ENCODE peak calls at places on chromosome 1, in five cellular contexts. R, I, M, L and K are unnamed samples. For H3K4me1, the result is how much of the 10 kb centered on the place peaks cover.

GRCh38 chr1:18397636-18398035 is 83.1 kb upstream of the KLHDC7A start:
- DNase-seq in R (no peak), I (no peak), M (no peak), L (no peak), K (no peak)

GRCh38 chr1:9494936-9495758 is 44.1 kb upstream of the SLC25A33 start:
- DNase-seq in R (peak), I (peak), L (peak), M (peak), K (peak)

GRCh38 chr1:219757890-219758289 is 145.0 kb upstream of the ZC3H11B start:
- DNase-seq in R (no peak), L (no peak), M (no peak), I (no peak), K (no peak)

GRCh38 chr1:193115629-193116227 is 6.1 kb upstream of the CDC73 start:
- DNase-seq in L (no peak), M (peak), I (peak), R (no peak), K (peak)

GRCh38 chr1:96688737-96689136 is 32.8 kb upstream of the PTBP2 start:
- DNase-seq in M (no peak), L (peak), R (peak), I (peak), K (no peak)

GRCh38 chr1:175364424-175365076 is 172.0 kb upstream of the KIAA0040 start:
- DNase-seq in M (no peak), I (no peak), R (no peak), L (no peak), K (no peak)

GRCh38 chr1:219041141-219041540 is 132.5 kb upstream of the LYPLAL1 start:
- DNase-seq in L (no peak), M (peak), R (no peak), I (no peak), K (peak)

GRCh38 chr1:172554915-172555314 is 22.0 kb downstream of the SUCO start:
- DNase-seq in I (no peak), L (no peak), R (no peak), M (no peak), K (no peak)

GRCh38 chr1:168469690-168470089 is 74.1 kb downstream of the XCL2 start:
- DNase-seq in L (no peak), M (peak), R (no peak), I (peak), K (peak)

GRCh38 chr1:16718908-16719533 is 21.3 kb upstream of the RNU1-4 start:
- DNase-seq in L (peak), M (no peak), R (no peak), I (no peak), K (no peak)

GRCh38 chr1:205822397-205822796 is 9.4 kb upstream of the SLC41A1 start:
- DNase-seq in I (no peak), M (no peak), L (no peak), R (no peak), K (no peak)

GRCh38 chr1:23865543-23865930 is 2.6 kb downstream of the FUCA1 start:
- DNase-seq in I (no peak), R (no peak), M (peak), L (no peak), K (no peak)

GRCh38 chr1:5750186-5751170 is 241.7 kb downstream of the NPHP4 start:
- DNase-seq in I (no peak), L (no peak), M (no peak), R (no peak), K (no peak)

GRCh38 chr1:17615959-17616358 is 76.5 kb downstream of the ARHGEF10L start:
- DNase-seq in L (no peak), R (no peak), M (no peak), I (no peak), K (no peak)

GRCh38 chr1:923131-923990 is at the start of gene SAMD11:
- DNase-seq in M (peak), L (peak), R (peak), I (peak), K (peak)

GRCh38 chr1:17014671-17015567 is 3.2 kb upstream of the ATP13A2 start:
- DNase-seq in M (peak), I (peak), L (peak), R (no peak), K (no peak)

GRCh38 chr1:24199291-24199900 is 12.3 kb upstream of the IFNLR1 start:
- DNase-seq in I (peak), L (peak), R (peak), M (peak), K (peak)

DNA sequence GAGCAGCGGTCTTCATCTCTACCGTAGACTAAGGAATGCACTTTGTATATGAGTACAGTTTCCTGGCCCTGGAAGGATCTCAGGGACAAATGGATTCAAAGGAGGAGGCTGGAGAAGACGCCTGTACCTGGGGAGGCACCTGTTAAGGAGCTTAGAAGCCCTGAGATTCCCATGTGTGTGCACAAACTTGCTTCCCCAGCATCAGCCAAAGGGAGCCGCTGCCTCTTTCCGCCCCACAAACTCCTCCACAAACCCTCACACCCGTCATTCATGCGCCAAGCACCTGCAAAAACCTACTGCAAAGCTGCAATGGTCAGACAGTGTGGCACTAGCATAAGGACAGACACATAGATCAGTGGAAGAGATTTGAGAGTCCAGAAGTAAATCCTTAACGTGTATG is 54.5 kb downstream of the RRAGC start:
- DNase-seq in L (no peak), R (no peak), I (no peak), M (no peak), K (no peak)
- H3K23ac ChIP-seq in L (no peak), R (no peak), I (no peak), M (no peak), K (no peak)

DNA sequence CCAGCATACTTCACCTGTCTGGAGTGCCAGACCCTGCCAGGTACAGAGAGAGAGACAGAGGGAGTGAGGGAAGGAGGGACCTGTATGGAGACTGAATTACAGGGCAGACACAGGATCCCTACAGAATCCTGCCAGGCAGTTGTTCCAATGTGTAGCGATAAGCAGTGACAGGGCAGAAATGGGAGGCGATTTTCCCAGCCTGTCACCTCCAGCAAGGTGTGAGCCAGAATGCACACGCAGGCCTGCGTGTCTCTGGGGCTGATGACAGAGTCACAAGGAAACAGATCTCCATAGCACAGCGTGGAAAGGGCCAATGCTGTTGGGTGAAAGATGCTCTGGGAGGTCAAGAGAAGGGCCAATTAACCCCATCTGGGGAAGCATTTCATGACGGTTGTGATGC is 111.3 kb downstream of the HIVEP3 start:
- DNase-seq in M (no peak), L (no peak), R (no peak), I (no peak), K (no peak)
- H3K4me1 ChIP-seq in M (under half), L (under half), R (under half), I (under half), K (under half)

DNA sequence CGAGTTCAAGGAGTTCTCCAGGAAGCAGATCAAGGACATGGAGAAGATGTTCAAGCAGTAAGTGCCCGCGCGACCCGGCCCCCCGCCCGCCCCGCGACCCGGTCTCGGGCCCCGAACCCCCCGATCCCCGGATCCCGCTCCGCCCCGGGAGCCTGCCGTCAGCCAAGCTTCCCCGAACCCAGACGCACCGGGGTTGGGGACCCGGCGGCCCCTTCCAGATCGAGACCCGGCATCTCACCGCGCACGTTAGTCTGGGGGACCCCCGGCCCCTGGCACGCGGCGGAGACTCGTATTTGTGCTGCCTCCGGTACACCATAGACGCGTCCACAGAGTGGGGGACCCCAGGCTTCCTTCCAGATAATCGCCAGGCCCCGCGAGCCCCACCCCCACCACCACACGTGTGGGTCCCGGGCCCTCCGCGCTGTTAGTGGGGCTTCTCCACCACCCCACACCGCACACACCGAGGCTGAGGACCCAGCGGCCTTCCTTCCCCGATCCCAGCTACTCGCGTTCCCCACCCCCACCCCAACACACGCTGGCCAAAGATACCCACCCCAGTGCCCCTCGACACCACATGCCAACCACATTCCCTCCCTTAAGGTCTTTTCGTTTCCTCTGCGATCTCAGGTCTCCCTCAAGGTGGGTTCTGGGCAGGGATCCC is 665 bp downstream of the EFHD2 start:
- DNase-seq in R (no peak), L (no peak), I (no peak), M (no peak), K (no peak)
- H3K18ac ChIP-seq in R (peak), L (no peak), I (peak), M (peak), K (peak)

GRCh38 chr1:26693557-26694184 is 2.1 kb upstream of the ARID1A start:
- DNase-seq in R (peak), L (no peak), M (no peak), I (peak), K (peak)

GRCh38 chr1:26696191-26696644 is 403 bp downstream of the ARID1A start:
- DNase-seq in L (no peak), I (no peak), R (no peak), M (no peak), K (no peak)

GRCh38 chr1:26694185-26694572 is 1.6 kb upstream of the ARID1A start:
- DNase-seq in I (peak), R (peak), L (no peak), M (no peak), K (peak)

GRCh38 chr1:26695417-26696190 is at the start of gene ARID1A:
- DNase-seq in M (peak), L (peak), R (peak), I (peak), K (peak)

GRCh38 chr1:26694597-26695416 is 1.0 kb upstream of the ARID1A start:
- DNase-seq in L (no peak), M (no peak), R (peak), I (peak), K (no peak)
- H3K23ac ChIP-seq in L (no peak), M (peak), R (peak), I (peak), K (peak)

GRCh38 chr1:25799758-25800537 is at the start of gene SELENON:
- DNase-seq in R (peak), M (peak), I (peak), L (peak), K (peak)
- H3K4me1 ChIP-seq in R (under half), M (under half), I (under half), L (under half), K (under half)

GRCh38 chr1:2540816-2541492 is 10.9 kb upstream of the HES5 start:
- DNase-seq in I (no peak), L (no peak), M (no peak), R (peak), K (no peak)
- H3K18ac ChIP-seq in I (no peak), L (no peak), M (no peak), R (peak), K (no peak)

GRCh38 chr1:21552715-21553114 is 43.5 kb downstream of the ALPL start:
- DNase-seq in L (no peak), M (peak), I (peak), R (no peak), K (peak)

GRCh38 chr1:21547876-21548275 is 38.7 kb downstream of the ALPL start:
- DNase-seq in L (no peak), M (no peak), R (no peak), I (no peak), K (no peak)

GRCh38 chr1:21553116-21553926 is 44.1 kb downstream of the ALPL start:
- DNase-seq in I (peak), M (peak), R (no peak), L (peak), K (peak)

GRCh38 chr1:21550097-21550496 is 40.9 kb downstream of the ALPL start:
- DNase-seq in L (no peak), R (no peak), M (peak), I (no peak), K (no peak)

DNA sequence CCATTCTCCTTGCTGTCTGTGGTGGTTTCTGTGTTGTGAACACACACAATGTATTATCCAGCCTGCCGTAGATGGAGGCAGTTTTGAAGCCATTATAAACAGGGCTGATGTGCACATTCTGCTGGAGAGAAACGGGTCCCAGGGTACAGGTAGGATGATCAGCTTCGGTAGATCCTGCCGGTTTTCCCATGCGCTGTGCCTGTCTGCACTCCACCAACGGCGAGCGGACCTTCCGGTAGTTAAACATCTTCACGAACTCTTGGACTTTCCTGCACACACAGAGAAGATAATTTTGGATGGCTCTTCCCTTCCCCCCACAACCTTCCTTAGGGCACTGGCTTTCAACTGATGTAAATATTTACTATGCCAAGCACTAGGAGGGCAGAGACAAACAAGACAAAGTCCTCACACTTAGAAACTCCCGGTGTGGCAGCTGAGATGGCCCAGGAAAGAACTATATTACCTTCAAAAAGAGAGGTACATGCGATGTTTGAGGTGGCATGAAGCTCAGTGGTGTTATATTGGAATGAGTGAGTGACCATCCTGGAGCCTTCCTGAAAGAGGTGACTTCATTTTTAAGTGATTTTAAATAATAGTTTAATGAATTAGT is 41.7 kb downstream of the ALPL start:
- DNase-seq in I (no peak), M (no peak), L (peak), R (no peak), K (no peak)
- H3K23ac ChIP-seq in I (no peak), M (peak), L (no peak), R (no peak), K (no peak)

GRCh38 chr1:20348326-20348910 is 57.7 kb downstream of the VWA5B1 start:
- DNase-seq in R (no peak), L (no peak), M (no peak), I (no peak), K (no peak)

GRCh38 chr1:20350421-20350820 is 59.7 kb downstream of the VWA5B1 start:
- DNase-seq in L (no peak), R (no peak), I (no peak), M (no peak), K (no peak)

GRCh38 chr1:20347699-20348098 is 57.0 kb downstream of the VWA5B1 start:
- DNase-seq in R (no peak), I (no peak), M (no peak), L (no peak), K (no peak)

GRCh38 chr1:20349971-20350370 is 59.3 kb downstream of the VWA5B1 start:
- DNase-seq in L (no peak), I (no peak), M (no peak), R (no peak), K (no peak)

DNA sequence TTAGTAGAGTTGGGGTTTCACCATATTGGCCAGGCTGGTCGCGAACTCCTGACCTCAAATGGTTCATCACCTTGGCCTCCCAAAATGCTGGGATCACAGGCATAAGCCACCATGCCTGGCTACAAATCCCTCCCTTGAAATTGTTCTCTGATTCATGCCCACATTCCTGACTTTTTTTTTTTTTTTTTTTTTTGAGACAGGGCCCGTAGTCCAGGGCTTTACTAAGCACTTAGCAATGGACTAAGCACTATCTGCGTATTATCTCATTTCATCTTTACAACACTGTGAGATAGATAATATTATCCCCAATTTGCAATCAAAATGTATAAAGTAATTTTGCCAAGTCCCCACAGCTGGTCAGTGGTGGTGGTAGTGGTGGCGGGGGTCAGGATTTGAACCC is 58.9 kb downstream of the VWA5B1 start:
- DNase-seq in R (no peak), I (no peak), L (no peak), M (no peak), K (no peak)
- H3K4me1 ChIP-seq in R (under half), I (under half), L (under half), M (under half), K (under half)

GRCh38 chr1:35769759-35770446 is at the start of gene CLSPN:
- DNase-seq in R (peak), L (peak), M (peak), I (peak), K (peak)
- H3K18ac ChIP-seq in R (peak), L (peak), M (no peak), I (peak), K (peak)